ENCODE peak calls at places on chromosomes 3 and 15, in four cellular contexts. M is tibial nerve, E is transverse colon, O is fibroblast of lung. G is an unnamed sample.

GRCh38 chr3:73094951-73095350 is 33.5 kb downstream of the EBLN2 start:
- DNase-seq in M (no peak), E (no peak), O (no peak), G (no peak)

GRCh38 chr3:49471856-49472495 is 1.9 kb downstream of the DAG1 start:
- DNase-seq in M (no peak), E (no peak), O (no peak), G (no peak)

GRCh38 chr3:95609411-95609810 is 1205.0 kb upstream of the EPHA6 start:
- DNase-seq in M (no peak), E (no peak), O (no peak), G (no peak)

GRCh38 chr3:159964166-159964973 is 24.3 kb upstream of the IL12A start:
- DNase-seq in M (no peak), E (no peak), O (peak; percentile 86), G (no peak)

GRCh38 chr15:38391186-38391585 is 62.7 kb upstream of the FAM98B start:
- DNase-seq in M (no peak), E (no peak), O (no peak), G (no peak)

GRCh38 chr3:99532246-99532645 is 106.1 kb upstream of the COL8A1 start:
- DNase-seq in M (peak; percentile 34), E (peak; percentile 37), O (peak; percentile 77), G (no peak)

GRCh38 chr3:132448211-132448961 is 31.1 kb downstream of the DNAJC13 start:
- DNase-seq in M (peak; percentile 70), E (no peak), O (peak; percentile 77), G (no peak)

GRCh38 chr3:72003936-72004335 is 219.0 kb upstream of the PROK2 start:
- DNase-seq in M (no peak), E (no peak), O (no peak), G (no peak)

GRCh38 chr3:71629289-71630252 is 46.0 kb upstream of the FOXP1 start:
- DNase-seq in M (peak; percentile 50), E (no peak), O (peak; percentile 66), G (no peak)

GRCh38 chr3:100401674-100402036 is 316 bp downstream of the LNP1 start:
- DNase-seq in M (peak; percentile 16), E (peak; percentile 29), O (peak; percentile 48), G (peak; percentile 47)

GRCh38 chr15:36884404-36885335 is 215.7 kb downstream of the MEIS2 start:
- DNase-seq in M (no peak), E (no peak), O (no peak), G (no peak)

GRCh38 chr3:172142074-172143059 is 103.0 kb downstream of the FNDC3B start:
- DNase-seq in M (no peak), E (no peak), O (peak; percentile 86), G (no peak)

GRCh38 chr3:139473155-139473771 is 3.1 kb downstream of the RBP2 start:
- DNase-seq in M (no peak), E (peak; percentile 12), O (peak; percentile 15), G (no peak)

GRCh38 chr3:58047806-58048205 is 39.6 kb downstream of the FLNB start:
- DNase-seq in M (no peak), E (no peak), O (peak; percentile 75), G (no peak)

GRCh38 chr3:103699228-103699627 is 1264.4 kb downstream of the ZPLD1 start:
- DNase-seq in M (no peak), E (no peak), O (no peak), G (no peak)

GRCh38 chr3:89113887-89114840 is 6.7 kb downstream of the EPHA3 start:
- DNase-seq in M (peak; percentile 59), E (peak; percentile 38), O (peak; percentile 70), G (peak; percentile 64)

GRCh38 chr3:28399196-28399595 is 50.6 kb upstream of the AZI2 start:
- DNase-seq in M (no peak), E (no peak), O (no peak), G (no peak)

GRCh38 chr15:38593523-38593922 is 28.9 kb upstream of the RASGRP1 start:
- DNase-seq in M (no peak), E (no peak), O (no peak), G (no peak)

GRCh38 chr3:138923531-138923994 is 23.4 kb downstream of the FOXL2 start:
- DNase-seq in M (peak; percentile 89), E (peak; percentile 89), O (peak; percentile 86), G (peak; percentile 73)

GRCh38 chr3:184373422-184373821 is 4.6 kb downstream of the THPO start:
- DNase-seq in M (no peak), E (no peak), O (peak; percentile 47), G (no peak)

GRCh38 chr15:99928429-99928981 is 195.3 kb upstream of the LYSMD4 start:
- DNase-seq in M (peak; percentile 74), E (peak; percentile 87), O (peak; percentile 72), G (peak; percentile 87)

GRCh38 chr3:161295325-161295724 is 74.2 kb downstream of the NMD3 start:
- DNase-seq in M (no peak), E (no peak), O (no peak), G (no peak)

GRCh38 chr3:46934508-46935167 is 41.9 kb downstream of the CCDC12 start:
- DNase-seq in M (no peak), E (no peak), O (peak; percentile 56), G (no peak)

GRCh38 chr15:80856400-80856799 is 77.2 kb downstream of the CEMIP start:
- DNase-seq in M (no peak), E (no peak), O (no peak), G (no peak)

GRCh38 chr3:66572938-66573710 is 72.3 kb upstream of the LRIG1 start:
- DNase-seq in M (no peak), E (no peak), O (no peak), G (no peak)

GRCh38 chr3:78967061-78967460 is 800.7 kb downstream of the ROBO1 start:
- DNase-seq in M (no peak), E (no peak), O (no peak), G (no peak)

GRCh38 chr3:67654099-67654831 is at the start of gene SUCLG2:
- DNase-seq in M (peak; percentile 89), E (peak; percentile 95), O (peak; percentile 85), G (peak; percentile 95)

GRCh38 chr15:28911295-28911979 is 25.7 kb downstream of the APBA2 start:
- DNase-seq in M (no peak), E (no peak), O (no peak), G (peak; percentile 15)

GRCh38 chr3:100001083-100001482 is 113.2 kb downstream of the FILIP1L start:
- DNase-seq in M (no peak), E (no peak), O (no peak), G (no peak)

GRCh38 chr3:42118762-42119361 is 27.7 kb downstream of the TRAK1 start:
- DNase-seq in M (peak; percentile 24), E (peak; percentile 42), O (peak; percentile 47), G (no peak)

GRCh38 chr3:27195059-27195458 is 174.1 kb downstream of the NEK10 start:
- DNase-seq in M (no peak), E (no peak), O (peak; percentile 47), G (no peak)

GRCh38 chr15:85746641-85747040 is 48.1 kb downstream of the KLHL25 start:
- DNase-seq in M (no peak), E (no peak), O (no peak), G (no peak)

GRCh38 chr3:137709011-137709601 is 55.0 kb upstream of the SOX14 start:
- DNase-seq in M (no peak), E (no peak), O (no peak), G (no peak)

DNA sequence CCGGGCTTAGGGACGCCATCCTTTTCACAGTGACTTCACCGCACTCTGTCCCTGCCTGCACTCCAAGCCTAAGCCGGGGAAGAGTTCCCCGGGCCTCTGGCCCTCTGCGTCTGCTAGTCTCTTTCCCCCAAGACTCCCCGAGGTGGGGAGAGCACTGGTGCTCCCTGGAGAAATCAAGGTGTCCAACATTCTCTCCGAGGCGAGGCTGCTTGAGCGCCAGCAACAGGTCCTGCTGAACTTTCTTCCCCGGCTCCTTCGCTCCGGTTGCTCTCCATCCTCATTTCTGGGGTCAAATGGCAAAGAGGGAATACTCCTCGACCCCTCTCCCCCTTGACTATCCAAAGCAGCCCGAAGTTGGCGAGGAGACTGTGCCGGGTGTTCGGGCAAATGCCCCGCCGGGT is 28.9 kb downstream of the NR2F2 start:
- DNase-seq in M (no peak), E (no peak), O (no peak), G (no peak)
- H3K4me3 ChIP-seq in M (peak overlapping the region; percentile 42), E (no peak overlapping the region), O (no peak overlapping the region), G (no peak overlapping the region)

DNA sequence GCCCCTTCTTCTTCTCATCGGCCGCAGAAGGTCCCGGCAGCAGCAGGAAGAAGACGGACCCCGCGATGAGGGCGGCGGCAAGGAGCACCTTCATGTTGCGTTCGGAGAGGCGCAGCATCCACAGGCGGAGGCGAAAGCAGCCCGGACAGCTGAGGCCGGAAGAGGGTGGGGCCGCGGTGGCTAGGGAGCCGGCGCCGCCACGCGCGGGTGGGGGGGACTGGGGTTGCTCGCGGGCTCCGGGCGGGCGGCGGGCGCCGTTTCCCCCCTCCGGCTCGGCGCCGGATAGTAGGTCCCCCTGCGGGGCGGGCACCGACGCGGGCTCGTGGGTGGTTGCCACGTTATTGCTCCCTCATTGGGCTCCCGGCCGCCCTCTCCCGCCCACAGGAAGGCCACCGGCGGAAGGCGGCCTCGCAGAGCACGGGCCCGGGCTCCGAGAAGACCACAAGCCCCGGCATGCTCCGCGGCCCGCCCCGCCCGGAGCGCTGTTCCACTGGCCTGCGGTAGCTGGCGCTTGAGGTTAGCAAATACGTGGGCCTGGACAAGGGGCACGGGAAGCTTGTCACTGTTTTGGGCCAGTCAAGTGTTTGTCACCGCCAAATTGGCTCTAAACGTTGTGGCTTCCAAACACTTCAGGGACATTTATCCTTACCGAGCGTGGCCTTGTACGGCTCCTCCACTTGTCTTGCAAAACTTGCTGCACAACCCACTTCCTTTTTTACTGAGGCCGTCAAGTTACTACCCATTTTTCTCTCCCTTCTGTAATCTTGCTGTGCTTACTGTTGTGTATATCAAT is at the start of gene PPIB:
- DNase-seq in M (peak; percentile 91), E (peak; percentile 98), O (peak; percentile 97), G (peak; percentile 99)
- TF ChIP-seq CTCF in M (peak; percentile 64), E (peak; percentile 27), O (peak; percentile 34), G (peak; percentile 52)

DNA sequence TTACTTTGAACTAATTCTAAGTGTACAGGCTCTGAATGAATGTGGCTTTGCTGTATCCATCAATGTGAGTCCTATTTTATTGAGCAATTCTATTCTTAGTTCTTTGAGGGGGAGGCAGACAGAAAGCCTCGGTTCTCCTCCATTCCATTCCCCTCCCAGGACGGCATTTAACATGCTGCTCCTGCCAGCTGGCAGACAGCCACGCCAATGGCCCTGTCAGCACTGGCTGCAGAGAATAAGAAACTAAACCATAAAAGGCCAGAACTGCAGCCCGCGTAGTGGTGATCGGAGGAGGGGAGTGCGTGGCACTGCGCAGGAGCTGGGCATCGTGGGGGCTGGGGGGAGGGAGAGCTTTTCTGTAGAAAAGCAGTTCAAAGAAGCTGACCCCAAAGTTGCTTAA is 76.0 kb upstream of the HACD2 start:
- DNase-seq in M (peak; percentile 89), E (peak; percentile 91), O (peak; percentile 99), G (peak; percentile 87)
- H3K36me3 ChIP-seq in M (no peaks in the 10 kb centered on the region), E (no peaks in the 10 kb centered on the region), O (peaks cover 19% of the 10 kb centered on the region), G (peaks cover 43% of the 10 kb centered on the region)

GRCh38 chr3:185930393-185931107 is 7.3 kb downstream of the TRA2B start:
- DNase-seq in M (no peak), E (no peak), O (peak; percentile 44), G (no peak)
- H3K4me3 ChIP-seq in M (no peak overlapping the region), E (no peak overlapping the region), O (peak overlapping the region; percentile 40), G (no peak overlapping the region)

GRCh38 chr3:113535898-113536297 is 3.5 kb downstream of the SIDT1 start:
- DNase-seq in M (no peak), E (no peak), O (no peak), G (no peak)
- TF ChIP-seq CTCF in M (no peak), E (peak; percentile 33), O (no peak), G (no peak)

GRCh38 chr3:171108066-171108465 is 81.5 kb upstream of the SLC2A2 start:
- DNase-seq in M (no peak), E (no peak), O (no peak), G (no peak)
- H3K36me3 ChIP-seq in M (peaks cover 6% of the 10 kb centered on the region), E (no peaks in the 10 kb centered on the region), O (no peaks in the 10 kb centered on the region), G (no peaks in the 10 kb centered on the region)

G was measured in right lobe of liver.